ENCODE peak calls at places on chromosomes 2 and 18, in ten cellular contexts. N is stimulated activated CD8-positive, alpha-beta memory T cell treated with anti-CD3 and anti-CD28 coated beads, Interleukin-15, amount 100 ng/mL, for 4 hours; H is B cell; A is BE2C; M is fibroblast of the aortic adventitia; F is H54; B is osteocyte; Z is coronary artery; Q is activated naive CD8-positive, alpha-beta T cell treated with anti-CD3 and anti-CD28 coated beads, Interleukin-2, amount 10 ng/mL, durations not matched to agents 7 days and 5 days; J is GM10248. V is an unnamed sample.

GRCh38 chr2:240305369-240305962 is 130.0 kb upstream of the GPC1 start:
- DNase-seq in M (no peak), Z (peak), F (no peak), N (no peak), J (no peak), A (no peak), B (no peak), Q (no peak), H (no peak), V (no peak)

GRCh38 chr18:58732471-58732870 is 61.2 kb downstream of the MALT1 start:
- DNase-seq in M (no peak), A (no peak), F (no peak), Q (no peak), B (no peak), J (no peak), H (no peak), Z (no peak), N (no peak), V (no peak)

GRCh38 chr18:45828917-45829811 is 3.7 kb downstream of the SIGLEC15 start:
- DNase-seq in N (no peak), B (peak), F (no peak), Q (no peak), M (peak), A (no peak), Z (peak), J (no peak), H (no peak), V (no peak)

GRCh38 chr2:71843391-71843850 is 304.2 kb downstream of the CYP26B1 start:
- DNase-seq in N (no peak), A (no peak), M (peak), F (peak), J (no peak), H (no peak), Z (no peak), Q (no peak), B (no peak), V (no peak)

GRCh38 chr2:79511320-79511951 is 1.4 kb upstream of the CTNNA2 start:
- DNase-seq in H (no peak), M (peak), F (no peak), B (no peak), N (no peak), A (no peak), J (no peak), Q (peak), Z (no peak), V (no peak)

GRCh38 chr2:127700527-127701192 is 637 bp upstream of the SFT2D3 start:
- DNase-seq in N (no peak), A (no peak), H (peak), Q (no peak), J (peak), B (no peak), M (no peak), F (no peak), Z (no peak), V (no peak)

GRCh38 chr18:23964282-23965238 is 50.0 kb upstream of the TTC39C start:
- DNase-seq in H (no peak), Z (no peak), N (peak), F (no peak), J (no peak), Q (peak), M (no peak), B (no peak), A (no peak), V (no peak)

GRCh38 chr2:230383453-230383852 is 32.5 kb upstream of the SP100 start:
- DNase-seq in N (no peak), Z (no peak), A (no peak), M (no peak), J (no peak), B (no peak), Q (no peak), H (no peak), F (no peak), V (no peak)

GRCh38 chr2:42147641-42148274 is 21.4 kb upstream of the EML4 start:
- DNase-seq in N (no peak), Q (no peak), F (no peak), A (peak), B (no peak), M (peak), J (no peak), Z (no peak), H (no peak), V (no peak)

GRCh38 chr2:61471905-61472805 is 1.3 kb upstream of the USP34 start:
- DNase-seq in B (no peak), Z (peak), Q (no peak), F (no peak), H (peak), M (peak), N (no peak), J (peak), A (no peak), V (no peak)